ENCODE peak calls at places on chromosomes 2 and 18, in five cellular contexts. Q is IMR-90, Y is neural progenitor cell, B is SK-N-SH, P is trophoblast cell. I is an unnamed sample.

GRCh38 chr2:20522311-20522710 is 75.4 kb downstream of the RHOB start:
- DNase-seq in Q (no peak), Y (no peak), B (no peak), P (no peak), I (no peak)

GRCh38 chr2:159317392-159318088 is 31.0 kb upstream of the WDSUB1 start:
- DNase-seq in Q (peak; percentile 5), Y (no peak), B (no peak), P (no peak), I (no peak)

GRCh38 chr2:26299488-26300092 is 46.4 kb upstream of the SELENOI start:
- DNase-seq in Q (peak; percentile 68), Y (peak; percentile 67), B (no peak), P (peak; percentile 29), I (peak; percentile 72)

GRCh38 chr2:232349546-232349945 is 29.0 kb upstream of the ALPP start:
- DNase-seq in Q (no peak), Y (no peak), B (no peak), P (no peak), I (no peak)

GRCh38 chr2:64295326-64296149 is 151.3 kb upstream of the PELI1 start:
- DNase-seq in Q (no peak), Y (no peak), B (no peak), P (no peak), I (no peak)

GRCh38 chr2:126645211-126645618 is 10.7 kb upstream of the GYPC start:
- DNase-seq in Q (no peak), Y (no peak), B (no peak), P (no peak), I (peak; percentile 17)

GRCh38 chr2:85706063-85706462 is 11.9 kb downstream of the GNLY start:
- DNase-seq in Q (no peak), Y (no peak), B (no peak), P (no peak), I (no peak)

GRCh38 chr2:197614532-197614931 is 60.9 kb downstream of the RFTN2 start:
- DNase-seq in Q (no peak), Y (no peak), B (no peak), P (no peak), I (no peak)

GRCh38 chr18:26864658-26865057 is 849 bp downstream of the AQP4 start:
- DNase-seq in Q (no peak), Y (no peak), B (no peak), P (no peak), I (peak; percentile 55)

GRCh38 chr2:147500819-147501395 is 343.9 kb upstream of the ACVR2A start:
- DNase-seq in Q (no peak), Y (no peak), B (no peak), P (no peak), I (no peak)

GRCh38 chr2:164657129-164657528 is 35.8 kb upstream of the GRB14 start:
- DNase-seq in Q (peak; percentile 40), Y (no peak), B (no peak), P (no peak), I (no peak)
- H3K9me3 ChIP-seq in Q (no peaks in the 10 kb centered on the region), Y (no peaks in the 10 kb centered on the region), B (no peaks in the 10 kb centered on the region), P (no peaks in the 10 kb centered on the region), I (no peaks in the 10 kb centered on the region)

GRCh38 chr18:5519448-5520362 is 24.1 kb downstream of the EPB41L3 start:
- DNase-seq in Q (peak; percentile 17), Y (peak; percentile 16), B (no peak), P (no peak), I (no peak)
- H3K4me3 ChIP-seq in Q (no peak overlapping the region), Y (no peak overlapping the region), B (no peak overlapping the region), P (no peak overlapping the region), I (no peak overlapping the region)

GRCh38 chr18:77006305-77007175 is 126.0 kb downstream of the MBP start:
- DNase-seq in Q (no peak), Y (no peak), B (no peak), P (no peak), I (peak; percentile 47)
- H3K9ac ChIP-seq in Q (no peak overlapping the region), Y (no peak overlapping the region), B (no peak overlapping the region), P (no peak overlapping the region), I (no peak overlapping the region)

DNA sequence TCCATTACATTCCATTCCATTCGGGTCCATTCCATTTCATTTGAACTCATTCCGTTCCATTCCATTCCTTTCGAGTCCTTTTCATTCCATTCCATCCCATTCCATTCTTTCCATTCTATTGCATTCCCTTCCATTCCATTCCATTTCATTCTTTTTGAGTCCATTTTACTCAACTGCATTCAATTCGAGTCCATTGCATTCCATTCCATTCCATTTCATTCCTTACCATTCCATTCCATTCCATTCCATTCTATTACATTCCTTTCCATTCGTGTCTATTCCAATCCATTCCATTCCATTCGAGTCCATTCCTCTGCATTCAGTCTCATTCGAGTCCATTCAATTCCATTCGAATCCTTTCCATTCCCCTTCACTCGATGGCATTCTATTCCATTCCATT is 1128.8 kb downstream of the RPIA start:
- DNase-seq in Q (no peak), Y (no peak), B (no peak), P (no peak), I (no peak)
- H3K9me3 ChIP-seq in Q (peaks cover 34% of the 10 kb centered on the region), Y (peaks cover 67% of the 10 kb centered on the region), B (no peaks in the 10 kb centered on the region), P (peaks cover 2% of the 10 kb centered on the region), I (no peaks in the 10 kb centered on the region)

GRCh38 chr2:221558107-221558506 is 14.0 kb downstream of the EPHA4 start:
- DNase-seq in Q (no peak), Y (no peak), B (no peak), P (no peak), I (no peak)

GRCh38 chr2:221567231-221567760 is 4.8 kb downstream of the EPHA4 start:
- DNase-seq in Q (no peak), Y (peak; percentile 28), B (no peak), P (no peak), I (no peak)

GRCh38 chr2:221561770-221562169 is 10.3 kb downstream of the EPHA4 start:
- DNase-seq in Q (no peak), Y (no peak), B (no peak), P (no peak), I (no peak)

GRCh38 chr2:221563601-221564000 is 8.5 kb downstream of the EPHA4 start:
- DNase-seq in Q (no peak), Y (no peak), B (no peak), P (no peak), I (no peak)

DNA sequence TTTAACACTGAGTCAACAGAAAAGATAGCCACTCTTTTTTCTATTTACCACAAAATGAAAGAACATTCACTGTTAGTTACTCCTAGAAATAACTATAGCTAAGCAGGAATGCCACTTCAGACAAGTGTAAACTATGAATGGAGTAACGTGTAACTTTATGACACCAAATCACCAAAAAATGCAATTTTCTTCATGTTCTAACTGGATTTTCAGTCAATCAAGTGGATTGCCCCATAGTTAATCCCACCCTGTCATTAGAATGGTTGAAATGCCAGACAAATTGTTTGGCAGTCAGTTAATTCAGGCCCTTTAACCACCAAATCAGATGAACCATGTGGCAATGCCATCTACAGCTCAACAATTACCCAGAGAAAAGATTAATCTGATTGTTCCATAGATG is 9.9 kb downstream of the EPHA4 start:
- DNase-seq in Q (no peak), Y (no peak), B (no peak), P (no peak), I (no peak)
- H3K4me3 ChIP-seq in Q (no peak overlapping the region), Y (peak overlapping the region; percentile 97), B (no peak overlapping the region), P (no peak overlapping the region), I (peak overlapping the region; percentile 12)

I was measured in endodermal cell.